ENCODE peak calls at places on chromosome 5, in five cellular contexts. P is HS-27A, F is heart right ventricle, G is NCI-H2227 treated with DMSO at 0.1 percent for 48 hours, O is mesothelial cell of epicardium. J is an unnamed sample.

GRCh38 chr5:107651326-107651725 is 19.4 kb downstream of the EFNA5 start:
- DNase-seq in P (no peak), F (no peak), G (no peak), O (no peak), J (no peak)

GRCh38 chr5:73625905-73626811 is at the start of gene ARHGEF28:
- DNase-seq in P (no peak), F (peak; percentile 36), G (peak; percentile 27), O (peak; percentile 45), J (peak; percentile 76)

GRCh38 chr5:116068028-116068632 is 16.7 kb upstream of the COMMD10 start:
- DNase-seq in P (peak; percentile 3), F (peak; percentile 31), G (no peak), O (no peak), J (peak; percentile 30)

GRCh38 chr5:177473461-177473991 is at the start of gene DBN1:
- DNase-seq in P (no peak), F (no peak), G (no peak), O (no peak), J (peak; percentile 25)

GRCh38 chr5:2219149-2219776 is 336.5 kb upstream of the IRX4 start:
- DNase-seq in P (no peak), F (no peak), G (no peak), O (no peak), J (no peak)

GRCh38 chr5:125266106-125266505 is 519.7 kb upstream of the ZNF608 start:
- DNase-seq in P (no peak), F (no peak), G (no peak), O (no peak), J (no peak)

GRCh38 chr5:178385472-178385853 is 152.9 kb upstream of the PHYKPL start:
- DNase-seq in P (no peak), F (no peak), G (no peak), O (no peak), J (no peak)

GRCh38 chr5:160133071-160133917 is 14.0 kb upstream of the PWWP2A start:
- DNase-seq in P (no peak), F (peak; percentile 23), G (peak; percentile 42), O (no peak), J (peak; percentile 28)

GRCh38 chr5:162068931-162069330 is 1.4 kb downstream of the GABRG2 start:
- DNase-seq in P (no peak), F (no peak), G (no peak), O (no peak), J (no peak)

GRCh38 chr5:73448072-73448432 is 525 bp downstream of the FOXD1 start:
- DNase-seq in P (no peak), F (no peak), G (no peak), O (no peak), J (no peak)